ENCODE peak calls at places on chromosomes 4 and X, in eight cellular contexts. J, O, M, E, T, H, F and Q are unnamed samples.
A peak's percentile ranks its signal among the peaks of the same experiment; 100 is the strongest.

GRCh38 chr4:1910643-1911042 is 39.5 kb downstream of the NSD2 start:
- DNase-seq in J (peak; percentile 35), O (no peak), M (peak; percentile 40), E (peak; percentile 71), T (peak; percentile 24), H (peak; percentile 61), F (peak; percentile 72), Q (peak; percentile 72)

GRCh38 chrX:45505214-45505613 is 304.5 kb upstream of the DIPK2B start:
- DNase-seq in J (no peak), O (no peak), M (peak; percentile 32), E (no peak), T (no peak), H (no peak), F (no peak), Q (peak; percentile 57)

GRCh38 chr4:106273831-106274230 is 42.2 kb downstream of the TBCK start:
- DNase-seq in J (no peak), O (no peak), M (no peak), E (no peak), T (no peak), H (no peak), F (no peak), Q (peak; percentile 13)

GRCh38 chr4:16853653-16854052 is 44.8 kb downstream of the LDB2 start:
- DNase-seq in J (no peak), O (no peak), M (no peak), E (no peak), T (no peak), H (no peak), F (no peak), Q (no peak)

GRCh38 chr4:154559141-154559841 is 3.5 kb upstream of the FGB start:
- DNase-seq in J (peak; percentile 31), O (peak; percentile 44), M (peak; percentile 78), E (peak; percentile 56), T (peak; percentile 37), H (peak; percentile 23), F (peak; percentile 80), Q (peak; percentile 67)

GRCh38 chr4:121692261-121692660 is 4.5 kb downstream of the ANXA5 start:
- DNase-seq in J (no peak), O (no peak), M (peak; percentile 28), E (no peak), T (no peak), H (no peak), F (no peak), Q (no peak)

GRCh38 chr4:125085-125820 is 952 bp downstream of the ZNF718 start:
- DNase-seq in J (peak; percentile 44), O (no peak), M (peak; percentile 1), E (peak; percentile 50), T (no peak), H (no peak), F (peak; percentile 79), Q (peak; percentile 73)

GRCh38 chrX:129726307-129727111 is 12.3 kb upstream of the XPNPEP2 start:
- DNase-seq in J (peak; percentile 23), O (peak; percentile 28), M (peak; percentile 82), E (peak; percentile 75), T (no peak), H (peak; percentile 51), F (peak; percentile 76), Q (peak; percentile 73)

GRCh38 chr4:146522862-146523205 is 1.1 kb upstream of the SLC10A7 start:
- DNase-seq in J (peak; percentile 61), O (no peak), M (peak; percentile 24), E (no peak), T (no peak), H (no peak), F (no peak), Q (peak; percentile 42)

GRCh38 chrX:104137496-104137895 is 19.3 kb downstream of the SLC25A53 start:
- DNase-seq in J (peak; percentile 9), O (peak; percentile 4), M (peak; percentile 42), E (no peak), T (peak; percentile 8), H (no peak), F (no peak), Q (peak; percentile 30)

GRCh38 chrX:115322375-115322774 is 32.9 kb downstream of the LUZP4 start:
- DNase-seq in J (no peak), O (no peak), M (no peak), E (no peak), T (peak; percentile 58), H (no peak), F (no peak), Q (no peak)

GRCh38 chrX:41043950-41044349 is 41.3 kb upstream of the USP9X start:
- DNase-seq in J (no peak), O (no peak), M (peak; percentile 56), E (no peak), T (no peak), H (no peak), F (no peak), Q (peak; percentile 76)

GRCh38 chr4:185307136-185307950 is 88.4 kb downstream of the LRP2BP start:
- DNase-seq in J (peak; percentile 45), O (no peak), M (peak; percentile 66), E (peak; percentile 20), T (peak; percentile 83), H (no peak), F (no peak), Q (no peak)

GRCh38 chr4:129144755-129145206 is 48.8 kb downstream of the C4orf33 start:
- DNase-seq in J (no peak), O (no peak), M (no peak), E (no peak), T (no peak), H (peak; percentile 25), F (no peak), Q (no peak)

GRCh38 chr4:151468715-151469696 is 60.0 kb downstream of the FHIP1A start:
- DNase-seq in J (no peak), O (no peak), M (peak; percentile 26), E (no peak), T (no peak), H (no peak), F (no peak), Q (no peak)

GRCh38 chrX:140439455-140439854 is 65.4 kb downstream of the SOX3 start:
- DNase-seq in J (no peak), O (no peak), M (peak; percentile 32), E (peak; percentile 92), T (no peak), H (peak; percentile 5), F (peak; percentile 49), Q (peak; percentile 21)

DNA sequence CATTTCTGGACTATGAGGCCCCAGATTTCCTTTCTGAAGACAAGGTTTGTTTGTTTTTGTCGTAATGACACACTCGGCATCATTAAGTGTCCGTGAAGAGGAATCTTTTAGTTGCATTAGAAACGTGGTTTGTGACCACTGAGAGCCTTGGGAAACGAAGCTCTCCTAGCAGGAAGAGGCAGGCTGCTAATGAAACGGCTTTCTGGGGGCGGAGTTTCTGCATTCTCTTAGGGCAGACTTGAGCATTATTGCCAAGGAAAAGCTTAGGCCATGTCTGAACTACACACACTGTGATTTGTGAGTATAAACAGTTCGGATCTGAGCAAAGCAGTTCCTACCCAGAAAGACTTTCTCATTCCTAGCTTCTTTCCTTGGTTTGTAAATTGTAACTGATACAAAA is 64.0 kb downstream of the SOX3 start:
- DNase-seq in J (no peak), O (no peak), M (no peak), E (peak; percentile 56), T (no peak), H (no peak), F (peak; percentile 32), Q (no peak)
- TF ChIP-seq EZH2phosphoT487 in J (no peak), O (no peak), M (no peak), E (no peak), T (no peak), H (no peak), F (no peak), Q (no peak)

GRCh38 chrX:55713635-55714034 is 3.9 kb upstream of the RRAGB start:
- DNase-seq in J (no peak), O (no peak), M (no peak), E (no peak), T (no peak), H (no peak), F (no peak), Q (no peak)

GRCh38 chrX:55714111-55714510 is 3.4 kb upstream of the RRAGB start:
- DNase-seq in J (no peak), O (no peak), M (no peak), E (no peak), T (no peak), H (no peak), F (no peak), Q (no peak)

GRCh38 chrX:55710701-55711100 is 6.8 kb upstream of the RRAGB start:
- DNase-seq in J (no peak), O (no peak), M (peak; percentile 67), E (no peak), T (no peak), H (no peak), F (no peak), Q (peak; percentile 63)

GRCh38 chrX:55709735-55710134 is 7.8 kb upstream of the RRAGB start:
- DNase-seq in J (peak; percentile 45), O (no peak), M (peak; percentile 27), E (peak; percentile 13), T (no peak), H (no peak), F (no peak), Q (no peak)
- H3K9me3 ChIP-seq in J (no peaks in the 10 kb centered on the region), O (no peaks in the 10 kb centered on the region), M (no peaks in the 10 kb centered on the region), E (peaks cover 8% of the 10 kb centered on the region), T (no peaks in the 10 kb centered on the region), H (peaks cover 6% of the 10 kb centered on the region), F (no peaks in the 10 kb centered on the region), Q (no peaks in the 10 kb centered on the region)

DNA sequence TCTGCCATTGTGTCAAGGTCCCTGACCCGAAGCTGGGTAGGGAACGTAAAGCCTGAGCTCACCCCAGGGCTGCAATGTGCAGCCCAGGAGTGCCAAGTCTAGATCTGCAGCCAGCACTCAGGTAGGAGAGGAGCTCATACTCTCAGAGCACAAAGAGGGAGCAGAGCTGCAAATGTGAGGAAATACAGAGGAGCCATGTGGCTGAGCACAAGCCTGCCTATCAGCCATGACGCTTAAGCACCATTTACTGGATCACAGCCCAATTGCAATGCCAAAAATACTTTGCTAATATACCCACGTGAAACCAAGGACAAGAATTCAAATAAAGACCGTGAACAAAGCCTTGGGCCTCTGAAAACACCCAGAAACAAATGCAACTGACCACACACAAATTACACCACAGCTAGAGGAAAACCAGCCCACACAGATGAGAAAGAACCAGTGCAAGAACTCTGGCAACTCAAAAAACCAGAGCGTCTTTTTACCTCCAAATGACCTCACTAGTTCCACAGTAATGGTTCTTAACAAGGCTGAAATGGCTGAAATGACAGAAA is 69.0 kb upstream of the HPF1 start:
- DNase-seq in J (no peak), O (no peak), M (no peak), E (no peak), T (no peak), H (no peak), F (no peak), Q (no peak)
- TF ChIP-seq EZH2phosphoT487 in J (no peak), O (no peak), M (no peak), E (no peak), T (no peak), H (no peak), F (no peak), Q (no peak)

GRCh38 chrX:154762529-154763296 is at the start of gene DKC1:
- DNase-seq in J (peak; percentile 96), O (peak; percentile 87), M (peak; percentile 98), E (peak; percentile 98), T (peak; percentile 96), H (peak; percentile 92), F (peak; percentile 97), Q (peak; percentile 95)
- H3K9me3 ChIP-seq in J (no peaks in the 10 kb centered on the region), O (no peaks in the 10 kb centered on the region), M (no peaks in the 10 kb centered on the region), E (no peaks in the 10 kb centered on the region), T (no peaks in the 10 kb centered on the region), H (no peaks in the 10 kb centered on the region), F (no peaks in the 10 kb centered on the region), Q (no peaks in the 10 kb centered on the region)

DNA sequence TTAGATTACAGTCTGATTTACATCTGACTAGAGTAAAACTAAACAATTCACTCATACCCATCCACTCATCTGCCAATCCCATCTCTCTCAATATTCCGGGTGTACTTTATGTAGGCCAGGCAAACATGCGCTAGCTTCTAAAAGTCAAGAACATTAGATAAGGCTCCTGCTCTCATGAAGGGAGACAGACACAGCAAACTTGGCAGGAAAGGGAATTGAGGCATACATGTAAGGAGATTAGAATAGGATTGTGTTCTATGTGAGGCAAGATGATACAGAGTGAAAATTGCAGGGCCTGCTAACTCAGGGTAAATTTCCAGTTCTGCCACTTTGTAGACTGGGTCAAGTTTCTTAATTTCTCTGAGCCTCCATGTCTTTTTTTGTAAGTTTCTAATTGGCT is 135.8 kb downstream of the CDS1 start:
- DNase-seq in J (no peak), O (no peak), M (no peak), E (no peak), T (no peak), H (no peak), F (no peak), Q (no peak)
- TF ChIP-seq EZH2phosphoT487 in J (no peak), O (no peak), M (no peak), E (no peak), T (no peak), H (no peak), F (no peak), Q (no peak)